ENCODE peak calls at places on chromosomes 7 and 10, in six cellular contexts. V is spleen, G is sigmoid colon, N is ovary, F is mucosa of descending colon, B is fibroblast of lung. C is an unnamed sample.

GRCh38 chr7:32204361-32205018 is 134.3 kb upstream of the PDE1C start:
- DNase-seq in F (no peak), V (no peak), G (peak; percentile 75), N (peak; percentile 60), B (peak; percentile 73), C (no peak)

GRCh38 chr7:31000161-31000693 is 36.5 kb downstream of the GHRHR start:
- DNase-seq in F (no peak), B (no peak), V (no peak), G (no peak), N (no peak), C (no peak)

GRCh38 chr7:155351120-155351870 is 53.6 kb downstream of the INSIG1 start:
- DNase-seq in F (no peak), N (no peak), V (peak; percentile 48), B (no peak), G (peak; percentile 34), C (peak; percentile 32)

GRCh38 chr7:157266272-157266671 is 70.5 kb upstream of the DNAJB6 start:
- DNase-seq in B (no peak), F (no peak), G (no peak), V (no peak), N (no peak), C (no peak)

GRCh38 chr10:66353422-66353821 is 572.4 kb upstream of the LRRTM3 start:
- DNase-seq in F (no peak), G (no peak), N (no peak), B (no peak), V (no peak), C (no peak)

GRCh38 chr7:96430350-96430749 is 108.5 kb upstream of the SLC25A13 start:
- DNase-seq in N (no peak), B (no peak), V (no peak), F (no peak), G (no peak), C (no peak)

GRCh38 chr10:48872234-48872633 is 67.4 kb downstream of the LRRC18 start:
- DNase-seq in F (no peak), G (no peak), N (no peak), B (no peak), V (no peak), C (no peak)

GRCh38 chr10:117132751-117133231 is 5.3 kb downstream of the VAX1 start:
- DNase-seq in F (no peak), V (no peak), G (no peak), N (no peak), B (no peak), C (no peak)

DNA sequence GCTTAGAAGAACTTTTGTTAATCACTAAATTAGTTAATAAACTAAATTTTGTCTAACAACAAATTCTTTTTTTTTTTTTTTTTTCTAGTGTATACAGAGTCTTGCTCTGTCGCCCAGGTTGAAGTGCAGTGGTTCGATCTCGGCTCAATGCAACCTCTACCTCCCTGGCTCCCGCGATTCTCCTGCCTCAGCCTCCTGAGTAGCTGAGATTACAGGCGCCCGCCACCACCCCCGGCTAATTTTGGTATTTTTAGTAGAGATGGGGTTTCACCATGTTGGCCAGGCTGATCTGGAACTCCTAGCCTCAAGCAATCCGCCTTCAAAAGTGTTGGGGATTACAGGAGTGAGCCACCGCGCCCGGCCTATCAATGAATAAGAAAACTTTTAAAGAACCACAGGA is 1.1 kb upstream of the IQUB start:
- DNase-seq in V (peak; percentile 82), F (peak; percentile 52), N (no peak), G (no peak), B (no peak), C (peak; percentile 67)
- H3K4me3 ChIP-seq in V (no peak overlapping the region), F (no peak overlapping the region), N (peak overlapping the region; percentile 68), G (peak overlapping the region; percentile 61), B (no peak overlapping the region), C (peak overlapping the region; percentile 62)

GRCh38 chr7:107971100-107971499 is 31.9 kb downstream of the LAMB1 start:
- DNase-seq in F (no peak), V (no peak), B (no peak), N (no peak), G (no peak), C (no peak)
- H3K36me3 ChIP-seq in F (peaks cover 4% of the 10 kb centered on the region), V (peaks cover 26% of the 10 kb centered on the region), B (peaks cover 21% of the 10 kb centered on the region), N (no peaks in the 10 kb centered on the region), G (peaks cover 85% of the 10 kb centered on the region), C (peaks cover 33% of the 10 kb centered on the region)

GRCh38 chr10:91799580-91799975 is 1.4 kb downstream of the TNKS2 start:
- DNase-seq in V (no peak), B (peak; percentile 14), N (no peak), F (no peak), G (no peak), C (no peak)

GRCh38 chr10:91797874-91798735 is at the start of gene TNKS2:
- DNase-seq in V (peak; percentile 98), N (peak; percentile 95), G (peak; percentile 96), F (peak; percentile 95), B (peak; percentile 94), C (peak; percentile 97)

GRCh38 chr10:91800192-91800591 is 2.0 kb downstream of the TNKS2 start:
- DNase-seq in V (no peak), N (no peak), F (no peak), B (no peak), G (no peak), C (no peak)

GRCh38 chr10:91798736-91799579 is 732 bp downstream of the TNKS2 start:
- DNase-seq in N (no peak), B (peak; percentile 58), F (peak; percentile 77), V (peak; percentile 94), G (peak; percentile 69), C (peak; percentile 83)

DNA sequence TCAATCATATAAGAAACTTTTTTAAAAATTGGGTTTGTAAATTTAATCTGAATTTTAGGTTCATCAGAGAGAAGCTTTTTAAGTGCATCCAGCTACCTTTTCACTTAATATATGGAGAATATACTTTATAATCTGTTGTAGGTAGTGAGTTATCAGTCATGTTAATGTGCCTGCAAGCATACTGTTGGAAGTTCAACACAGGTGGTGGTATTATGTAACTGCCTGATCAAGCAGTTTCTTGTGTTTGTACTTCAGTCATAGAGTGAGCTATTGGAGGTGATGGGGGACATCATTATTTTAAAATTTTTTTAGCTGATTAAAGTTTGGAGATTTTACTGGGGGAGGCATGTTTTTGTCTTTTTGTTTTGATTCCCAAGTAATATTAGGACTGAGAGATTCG is 2.5 kb downstream of the TNKS2 start:
- DNase-seq in G (no peak), F (no peak), B (no peak), V (no peak), N (no peak), C (no peak)
- H3K4me3 ChIP-seq in G (no peak overlapping the region), F (no peak overlapping the region), B (no peak overlapping the region), V (no peak overlapping the region), N (no peak overlapping the region), C (peak overlapping the region; percentile 89)

GRCh38 chr7:6136475-6136874 is 105.3 kb downstream of the ANKRD61 start:
- DNase-seq in F (no peak), B (no peak), N (no peak), V (no peak), G (no peak), C (no peak)
- H3K36me3 ChIP-seq in F (no peaks in the 10 kb centered on the region), B (peaks cover 6% of the 10 kb centered on the region), N (no peaks in the 10 kb centered on the region), V (peaks cover 96% of the 10 kb centered on the region), G (peaks cover 56% of the 10 kb centered on the region), C (peaks cover 20% of the 10 kb centered on the region)